ENCODE peak calls at places on chromosomes 11 and 22, in six cellular contexts. P is H1, S is IMR-90, B is A549, L is stomach, X is prostate gland. H is an unnamed sample.

GRCh38 chr11:123560001-123560400 is 94.4 kb downstream of the SCN3B start:
- DNase-seq in P (no peak), S (peak; percentile 88), B (no peak), L (peak; percentile 46), X (no peak), H (peak; percentile 70)

GRCh38 chr11:13495929-13496328 is at the start of gene PTH:
- DNase-seq in P (no peak), S (no peak), B (no peak), L (no peak), X (no peak), H (no peak)

GRCh38 chr11:119717839-119718534 is 11.0 kb downstream of the NECTIN1 start:
- DNase-seq in P (no peak), S (no peak), B (no peak), L (no peak), X (no peak), H (no peak)

GRCh38 chr22:37195921-37196320 is 7.9 kb upstream of the C1QTNF6 start:
- DNase-seq in P (no peak), S (peak; percentile 16), B (no peak), L (no peak), X (no peak), H (peak; percentile 60)

GRCh38 chr22:23122216-23122957 is 19.4 kb downstream of the RSPH14 start:
- DNase-seq in P (no peak), S (no peak), B (no peak), L (no peak), X (no peak), H (no peak)

GRCh38 chr11:9506489-9507343 is 45.9 kb downstream of the ZNF143 start:
- DNase-seq in P (peak; percentile 86), S (peak; percentile 81), B (peak; percentile 81), L (peak; percentile 83), X (peak; percentile 70), H (peak; percentile 91)

GRCh38 chr11:122189259-122189658 is 73.2 kb upstream of the BLID start:
- DNase-seq in P (no peak), S (peak; percentile 98), B (peak; percentile 82), L (no peak), X (no peak), H (peak; percentile 35)

GRCh38 chr22:49733631-49734030 is 94.0 kb downstream of the BRD1 start:
- DNase-seq in P (no peak), S (no peak), B (no peak), L (no peak), X (no peak), H (no peak)

GRCh38 chr22:44329179-44329796 is 16.5 kb upstream of the SHISAL1 start:
- DNase-seq in P (no peak), S (peak; percentile 27), B (no peak), L (no peak), X (no peak), H (no peak)

GRCh38 chr11:94737171-94737611 is 31.0 kb upstream of the AMOTL1 start:
- DNase-seq in P (no peak), S (peak; percentile 54), B (peak; percentile 49), L (no peak), X (no peak), H (no peak)

GRCh38 chr22:44380716-44381500 is 68.2 kb upstream of the SHISAL1 start:
- DNase-seq in P (no peak), S (no peak), B (no peak), L (no peak), X (no peak), H (no peak)

GRCh38 chr22:40486962-40487602 is 116.7 kb downstream of the SGSM3 start:
- DNase-seq in P (no peak), S (no peak), B (no peak), L (no peak), X (no peak), H (no peak)

GRCh38 chr11:126544311-126545056 is 189.0 kb downstream of the ST3GAL4 start:
- DNase-seq in P (peak; percentile 56), S (peak; percentile 57), B (no peak), L (no peak), X (peak; percentile 88), H (peak; percentile 71)

GRCh38 chr22:33918676-33919590 is 1.3 kb downstream of the LARGE1 start:
- DNase-seq in P (no peak), S (peak; percentile 45), B (no peak), L (no peak), X (peak; percentile 52), H (peak; percentile 38)

GRCh38 chr22:37335819-37336199 is 53.5 kb downstream of the CYTH4 start:
- DNase-seq in P (no peak), S (no peak), B (no peak), L (no peak), X (no peak), H (no peak)

GRCh38 chr22:32584650-32585049 is 110.0 kb downstream of the FBXO7 start:
- DNase-seq in P (no peak), S (peak; percentile 64), B (no peak), L (no peak), X (no peak), H (no peak)

GRCh38 chr11:441418-442274 is at the start of gene ANO9:
- DNase-seq in P (peak; percentile 77), S (no peak), B (no peak), L (peak; percentile 81), X (peak; percentile 61), H (no peak)

GRCh38 chr11:71304491-71304890 is 52.1 kb upstream of the SHANK2 start:
- DNase-seq in P (peak; percentile 17), S (no peak), B (no peak), L (peak; percentile 3), X (no peak), H (peak; percentile 7)

GRCh38 chr11:123180166-123180565 is 14.9 kb downstream of the CLMP start:
- DNase-seq in P (no peak), S (peak; percentile 38), B (no peak), L (no peak), X (no peak), H (no peak)

GRCh38 chr11:70204466-70204799 is 1.3 kb downstream of the FADD start:
- DNase-seq in P (no peak), S (no peak), B (no peak), L (no peak), X (no peak), H (no peak)

GRCh38 chr11:20388096-20389055 is 860 bp downstream of the PRMT3 start:
- DNase-seq in P (no peak), S (no peak), B (no peak), L (no peak), X (no peak), H (peak; percentile 63)

GRCh38 chr11:124627546-124627945 is 4.9 kb downstream of the TBRG1 start:
- DNase-seq in P (no peak), S (no peak), B (no peak), L (no peak), X (no peak), H (no peak)

GRCh38 chr11:124623861-124624525 is 1.3 kb downstream of the TBRG1 start:
- DNase-seq in P (no peak), S (peak; percentile 20), B (no peak), L (no peak), X (no peak), H (no peak)

GRCh38 chr11:124618863-124619262 is 3.8 kb upstream of the TBRG1 start:
- DNase-seq in P (no peak), S (no peak), B (no peak), L (no peak), X (no peak), H (no peak)

GRCh38 chr11:124625504-124626168 is 3.0 kb downstream of the TBRG1 start:
- DNase-seq in P (no peak), S (no peak), B (no peak), L (no peak), X (no peak), H (no peak)

GRCh38 chr11:124622531-124623451 is at the start of gene TBRG1:
- DNase-seq in P (peak; percentile 80), S (peak; percentile 91), B (peak; percentile 85), L (peak; percentile 86), X (peak; percentile 87), H (peak; percentile 90)
- TF ChIP-seq POLR2A in P (peak; percentile 65), S (peak; percentile 95), B (peak; percentile 89), L (peak; percentile 29), X (peak; percentile 74), H (peak; percentile 89)

GRCh38 chr22:31233001-31233400 is 20.9 kb downstream of the LIMK2 start:
- DNase-seq in P (no peak), S (no peak), B (no peak), L (no peak), X (no peak), H (no peak)
- H3K4me1 ChIP-seq in P (peaks cover 3% of the 10 kb centered on the region), S (peaks cover 15% of the 10 kb centered on the region), B (peaks cover 6% of the 10 kb centered on the region), L (peaks cover 47% of the 10 kb centered on the region), X (peaks cover 6% of the 10 kb centered on the region), H (peaks cover 48% of the 10 kb centered on the region)

GRCh38 chr11:10728154-10728553 is 22.9 kb upstream of the CTR9 start:
- DNase-seq in P (no peak), S (no peak), B (no peak), L (no peak), X (no peak), H (no peak)
- H3K4me3 ChIP-seq in P (peak overlapping the region; percentile 77), S (no peak overlapping the region), B (no peak overlapping the region), L (no peak overlapping the region), X (no peak overlapping the region), H (no peak overlapping the region)

GRCh38 chr11:67484847-67485311 is 2.1 kb downstream of the AIP start:
- DNase-seq in P (no peak), S (no peak), B (no peak), L (no peak), X (no peak), H (no peak)
- TF ChIP-seq POLR2A in P (no peak), S (no peak), B (no peak), L (no peak), X (no peak), H (no peak)

GRCh38 chr11:83026229-83026628 is 45.5 kb downstream of the RAB30 start:
- DNase-seq in P (no peak), S (no peak), B (no peak), L (no peak), X (no peak), H (no peak)
- H3K4me1 ChIP-seq in P (peaks cover 5% of the 10 kb centered on the region), S (no peaks in the 10 kb centered on the region), B (peaks cover 19% of the 10 kb centered on the region), L (no peaks in the 10 kb centered on the region), X (no peaks in the 10 kb centered on the region), H (peaks cover 18% of the 10 kb centered on the region)

DNA sequence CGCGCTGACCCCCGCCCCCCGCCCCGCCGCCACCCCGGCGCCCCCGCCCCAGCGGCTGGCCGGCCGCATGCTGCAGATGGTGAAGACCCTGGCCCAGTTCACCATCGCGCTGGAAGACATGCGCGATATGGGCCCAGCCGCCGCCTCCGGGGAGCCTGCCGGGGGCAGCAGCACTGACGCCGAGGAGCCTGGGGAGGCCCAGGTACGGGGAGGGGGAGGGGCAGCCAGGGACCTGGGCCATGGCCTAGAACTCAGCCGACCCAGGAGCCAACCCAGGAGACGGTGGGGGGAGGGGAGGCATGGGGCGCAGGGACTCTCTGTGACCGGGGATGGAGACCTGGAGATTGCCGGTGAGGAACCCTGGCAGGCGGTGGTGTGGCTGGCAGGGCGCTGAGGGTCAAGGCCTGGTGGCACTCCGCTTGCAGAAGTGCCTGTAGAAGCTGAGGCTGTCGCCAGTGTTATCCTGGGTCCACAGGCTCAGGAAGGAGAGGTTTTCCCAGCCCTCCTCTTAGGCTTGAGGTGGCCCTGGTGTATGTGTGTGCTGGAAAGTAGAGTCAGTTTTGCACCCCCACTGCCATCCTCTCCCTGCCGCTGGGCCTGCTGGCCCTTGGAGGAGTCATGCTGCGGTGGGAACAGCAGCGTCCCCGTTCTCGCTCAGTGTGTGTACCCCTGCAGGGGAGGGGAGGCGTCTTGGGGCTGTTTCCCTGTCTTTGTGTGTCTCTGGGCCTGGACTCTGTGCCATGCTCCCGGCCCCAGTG is 32.9 kb upstream of the RELT start:
- DNase-seq in P (no peak), S (no peak), B (no peak), L (no peak), X (no peak), H (no peak)
- H3K4me3 ChIP-seq in P (peak overlapping the region; percentile 57), S (no peak overlapping the region), B (no peak overlapping the region), L (peak overlapping the region; percentile 42), X (peak overlapping the region; percentile 22), H (no peak overlapping the region)

GRCh38 chr11:103091810-103092524 is at the start of gene DCUN1D5:
- DNase-seq in P (peak; percentile 96), S (peak; percentile 94), B (peak; percentile 93), L (peak; percentile 98), X (peak; percentile 96), H (peak; percentile 99)
- TF ChIP-seq POLR2A in P (peak; percentile 86), S (peak; percentile 92), B (peak; percentile 90), L (peak; percentile 49), X (peak; percentile 65), H (peak; percentile 90)